ENCODE peak calls at places on chromosomes 4 and X, in nine cellular contexts. H is germinal center; Q is vagina; X is hypothalamus; T is WTC11; Y is AG09309; F is activated CD8-positive, alpha-beta memory T cell treated with anti-CD3 and anti-CD28 coated beads for 4 hours; V is GM23248; I is NAMALWA. G is an unnamed sample.

GRCh38 chrX:40434947-40435346 is 145.8 kb upstream of the ATP6AP2 start:
- DNase-seq in H (no peak), Q (no peak), X (peak; percentile 32), T (peak; percentile 27), Y (no peak), F (no peak), V (peak; percentile 20), I (no peak), G (no peak)

GRCh38 chr4:4852591-4853362 is 6.7 kb upstream of the MSX1 start:
- DNase-seq in H (no peak), Q (peak; percentile 93), X (no peak), T (peak; percentile 69), Y (peak; percentile 46), F (peak; percentile 6), V (peak; percentile 95), I (no peak), G (no peak)

GRCh38 chr4:150574678-150575077 is 7.3 kb upstream of the MAB21L2 start:
- DNase-seq in H (no peak), Q (no peak), X (no peak), T (no peak), Y (no peak), F (no peak), V (no peak), I (no peak), G (no peak)

GRCh38 chrX:153818571-153819397 is 11.6 kb downstream of the PDZD4 start:
- DNase-seq in H (peak; percentile 59), Q (no peak), X (no peak), T (peak; percentile 66), Y (no peak), F (no peak), V (peak; percentile 43), I (no peak), G (peak; percentile 41)

GRCh38 chrX:30483996-30484395 is 93.6 kb downstream of the TASL start:
- DNase-seq in H (no peak), Q (no peak), X (no peak), T (no peak), Y (no peak), F (no peak), V (no peak), I (no peak), G (no peak)

GRCh38 chr4:24794111-24794860 is 1.1 kb upstream of the SOD3 start:
- DNase-seq in H (no peak), Q (no peak), X (no peak), T (no peak), Y (peak; percentile 75), F (no peak), V (peak; percentile 78), I (no peak), G (no peak)

GRCh38 chrX:1741828-1742394 is 127.1 kb downstream of the ASMT start:
- DNase-seq in H (no peak), Q (no peak), X (no peak), T (no peak), Y (no peak), F (no peak), V (no peak), I (no peak), G (no peak)

GRCh38 chr4:147773261-147774184 is 41.6 kb downstream of the ARHGAP10 start:
- DNase-seq in H (no peak), Q (no peak), X (no peak), T (no peak), Y (no peak), F (no peak), V (peak; percentile 55), I (no peak), G (no peak)

GRCh38 chr4:3302164-3302785 is 9.5 kb downstream of the RGS12 start:
- DNase-seq in H (peak; percentile 28), Q (no peak), X (no peak), T (no peak), Y (no peak), F (peak; percentile 59), V (no peak), I (peak; percentile 29), G (peak; percentile 60)

GRCh38 chrX:9765072-9765736 is 443 bp downstream of the GPR143 start:
- DNase-seq in H (no peak), Q (no peak), X (no peak), T (peak; percentile 35), Y (no peak), F (no peak), V (no peak), I (no peak), G (no peak)

GRCh38 chrX:101658661-101659477 is 781 bp downstream of the ARMCX2 start:
- DNase-seq in H (peak; percentile 64), Q (no peak), X (peak; percentile 63), T (peak; percentile 79), Y (no peak), F (peak; percentile 11), V (peak; percentile 76), I (no peak), G (peak; percentile 49)

GRCh38 chr4:122903766-122904165 is 18.6 kb downstream of the NUDT6 start:
- DNase-seq in H (no peak), Q (no peak), X (no peak), T (no peak), Y (no peak), F (no peak), V (no peak), I (no peak), G (no peak)

GRCh38 chr4:94595880-94596483 is 144.2 kb downstream of the PDLIM5 start:
- DNase-seq in H (peak; percentile 29), Q (no peak), X (no peak), T (no peak), Y (no peak), F (no peak), V (peak; percentile 74), I (peak; percentile 60), G (no peak)

GRCh38 chr4:120636120-120636630 is 286.4 kb downstream of the PRDM5 start:
- DNase-seq in H (no peak), Q (no peak), X (no peak), T (no peak), Y (no peak), F (no peak), V (peak; percentile 6), I (no peak), G (no peak)

GRCh38 chr4:10295326-10295725 is 161.9 kb downstream of the ZNF518B start:
- DNase-seq in H (no peak), Q (no peak), X (no peak), T (no peak), Y (no peak), F (no peak), V (no peak), I (no peak), G (no peak)

GRCh38 chrX:13357925-13358324 is 38.1 kb upstream of the ATXN3L start:
- DNase-seq in H (no peak), Q (no peak), X (no peak), T (no peak), Y (no peak), F (no peak), V (no peak), I (no peak), G (no peak)

GRCh38 chr4:137310156-137310555 is 222.1 kb downstream of the PCDH18 start:
- DNase-seq in H (no peak), Q (no peak), X (no peak), T (no peak), Y (no peak), F (no peak), V (peak; percentile 39), I (no peak), G (no peak)

GRCh38 chrX:45667666-45668065 is 467.0 kb upstream of the DIPK2B start:
- DNase-seq in H (no peak), Q (no peak), X (no peak), T (no peak), Y (no peak), F (no peak), V (no peak), I (no peak), G (no peak)

GRCh38 chrX:97563531-97564133 is 679.9 kb downstream of the RPA4 start:
- DNase-seq in H (peak; percentile 33), Q (no peak), X (peak; percentile 3), T (no peak), Y (peak; percentile 18), F (peak; percentile 3), V (peak; percentile 78), I (peak; percentile 79), G (peak; percentile 17)

GRCh38 chr4:73817341-73817740 is 19.1 kb upstream of the CXCL6 start:
- DNase-seq in H (no peak), Q (no peak), X (no peak), T (no peak), Y (no peak), F (no peak), V (no peak), I (no peak), G (no peak)

GRCh38 chr4:140944539-140944938 is 188.4 kb upstream of the TBC1D9 start:
- DNase-seq in H (no peak), Q (no peak), X (no peak), T (no peak), Y (no peak), F (no peak), V (peak; percentile 75), I (no peak), G (no peak)